ENCODE peak calls at places on chromosomes 3 and 15, in nine cellular contexts. One of them, this sample, is unnamed.

GRCh38 chr3:189635385-189635784 is 4.2 kb downstream of the TP63 start:
- DNase-seq in GM13977: no peak
- DNase-seq in GM23338: peak; percentile 68
- DNase-seq in activated effector memory CD4-positive, alpha-beta T cell treated with Interleukin-2 at 50 U/mL for 16 hours: no peak
- DNase-seq in NCI-H2081: no peak
- DNase-seq in neural crest cell: no peak
- DNase-seq in stromal cell of bone marrow: no peak
- DNase-seq in activated T-cell treated with anti-CD3 and anti-CD28 coated beads, Interleukin-2, amount 50 U/mL, for 72 hours: no peak
- DNase-seq in T-helper 2 cell: no peak
- DNase-seq in this sample: no peak

GRCh38 chr3:98021821-98022220 is 13.3 kb downstream of the GABRR3 start:
- DNase-seq in GM13977: no peak
- DNase-seq in GM23338: no peak
- DNase-seq in activated effector memory CD4-positive, alpha-beta T cell treated with Interleukin-2 at 50 U/mL for 16 hours: no peak
- DNase-seq in NCI-H2081: no peak
- DNase-seq in neural crest cell: no peak
- DNase-seq in stromal cell of bone marrow: no peak
- DNase-seq in activated T-cell treated with anti-CD3 and anti-CD28 coated beads, Interleukin-2, amount 50 U/mL, for 72 hours: no peak
- DNase-seq in T-helper 2 cell: no peak
- DNase-seq in this sample: no peak

GRCh38 chr15:72098076-72098475 is 19.9 kb downstream of the MYO9A start:
- DNase-seq in GM13977: no peak
- DNase-seq in GM23338: no peak
- DNase-seq in activated effector memory CD4-positive, alpha-beta T cell treated with Interleukin-2 at 50 U/mL for 16 hours: no peak
- DNase-seq in NCI-H2081: no peak
- DNase-seq in neural crest cell: no peak
- DNase-seq in stromal cell of bone marrow: no peak
- DNase-seq in activated T-cell treated with anti-CD3 and anti-CD28 coated beads, Interleukin-2, amount 50 U/mL, for 72 hours: no peak
- DNase-seq in T-helper 2 cell: no peak
- DNase-seq in this sample: no peak

GRCh38 chr3:112782481-112782880 is 64.2 kb downstream of the CD200R1L start:
- DNase-seq in GM13977: no peak
- DNase-seq in GM23338: no peak
- DNase-seq in activated effector memory CD4-positive, alpha-beta T cell treated with Interleukin-2 at 50 U/mL for 16 hours: no peak
- DNase-seq in NCI-H2081: no peak
- DNase-seq in neural crest cell: no peak
- DNase-seq in stromal cell of bone marrow: no peak
- DNase-seq in activated T-cell treated with anti-CD3 and anti-CD28 coated beads, Interleukin-2, amount 50 U/mL, for 72 hours: no peak
- DNase-seq in T-helper 2 cell: no peak
- DNase-seq in this sample: no peak

GRCh38 chr3:184314700-184315505 is 497 bp downstream of the EIF4G1 start:
- DNase-seq in GM13977: peak; percentile 75
- DNase-seq in GM23338: peak; percentile 66
- DNase-seq in activated effector memory CD4-positive, alpha-beta T cell treated with Interleukin-2 at 50 U/mL for 16 hours: peak; percentile 63
- DNase-seq in NCI-H2081: peak; percentile 72
- DNase-seq in neural crest cell: peak; percentile 42
- DNase-seq in stromal cell of bone marrow: peak; percentile 73
- DNase-seq in activated T-cell treated with anti-CD3 and anti-CD28 coated beads, Interleukin-2, amount 50 U/mL, for 72 hours: peak; percentile 64
- DNase-seq in T-helper 2 cell: peak; percentile 49
- DNase-seq in this sample: peak; percentile 53

GRCh38 chr15:87707581-87708130 is 548.9 kb downstream of the NTRK3 start:
- DNase-seq in GM13977: no peak
- DNase-seq in GM23338: no peak
- DNase-seq in activated effector memory CD4-positive, alpha-beta T cell treated with Interleukin-2 at 50 U/mL for 16 hours: no peak
- DNase-seq in NCI-H2081: no peak
- DNase-seq in neural crest cell: no peak
- DNase-seq in stromal cell of bone marrow: no peak
- DNase-seq in activated T-cell treated with anti-CD3 and anti-CD28 coated beads, Interleukin-2, amount 50 U/mL, for 72 hours: no peak
- DNase-seq in T-helper 2 cell: no peak
- DNase-seq in this sample: no peak

GRCh38 chr15:79185199-79185598 is 94.6 kb upstream of the RASGRF1 start:
- DNase-seq in GM13977: no peak
- DNase-seq in GM23338: peak; percentile 65
- DNase-seq in activated effector memory CD4-positive, alpha-beta T cell treated with Interleukin-2 at 50 U/mL for 16 hours: no peak
- DNase-seq in NCI-H2081: no peak
- DNase-seq in neural crest cell: peak; percentile 32
- DNase-seq in stromal cell of bone marrow: no peak
- DNase-seq in activated T-cell treated with anti-CD3 and anti-CD28 coated beads, Interleukin-2, amount 50 U/mL, for 72 hours: peak; percentile 20
- DNase-seq in T-helper 2 cell: no peak
- DNase-seq in this sample: no peak

GRCh38 chr3:9183811-9184463 is 65.5 kb downstream of the SRGAP3 start:
- DNase-seq in GM13977: no peak
- DNase-seq in GM23338: peak; percentile 89
- DNase-seq in activated effector memory CD4-positive, alpha-beta T cell treated with Interleukin-2 at 50 U/mL for 16 hours: no peak
- DNase-seq in NCI-H2081: no peak
- DNase-seq in neural crest cell: peak; percentile 51
- DNase-seq in stromal cell of bone marrow: no peak
- DNase-seq in activated T-cell treated with anti-CD3 and anti-CD28 coated beads, Interleukin-2, amount 50 U/mL, for 72 hours: no peak
- DNase-seq in T-helper 2 cell: no peak
- DNase-seq in this sample: no peak

GRCh38 chr3:127741246-127741645 is 68.5 kb downstream of the ABTB1 start:
- DNase-seq in GM13977: no peak
- DNase-seq in GM23338: no peak
- DNase-seq in activated effector memory CD4-positive, alpha-beta T cell treated with Interleukin-2 at 50 U/mL for 16 hours: no peak
- DNase-seq in NCI-H2081: no peak
- DNase-seq in neural crest cell: no peak
- DNase-seq in stromal cell of bone marrow: no peak
- DNase-seq in activated T-cell treated with anti-CD3 and anti-CD28 coated beads, Interleukin-2, amount 50 U/mL, for 72 hours: no peak
- DNase-seq in T-helper 2 cell: no peak
- DNase-seq in this sample: no peak

GRCh38 chr3:119880966-119881365 is 99.1 kb downstream of the NR1I2 start:
- DNase-seq in GM13977: no peak
- DNase-seq in GM23338: no peak
- DNase-seq in activated effector memory CD4-positive, alpha-beta T cell treated with Interleukin-2 at 50 U/mL for 16 hours: no peak
- DNase-seq in NCI-H2081: no peak
- DNase-seq in neural crest cell: no peak
- DNase-seq in stromal cell of bone marrow: no peak
- DNase-seq in activated T-cell treated with anti-CD3 and anti-CD28 coated beads, Interleukin-2, amount 50 U/mL, for 72 hours: no peak
- DNase-seq in T-helper 2 cell: no peak
- DNase-seq in this sample: no peak

GRCh38 chr3:133881987-133882825 is 13.5 kb downstream of the RAB6B start:
- DNase-seq in GM13977: no peak
- DNase-seq in GM23338: no peak
- DNase-seq in activated effector memory CD4-positive, alpha-beta T cell treated with Interleukin-2 at 50 U/mL for 16 hours: no peak
- DNase-seq in NCI-H2081: no peak
- DNase-seq in neural crest cell: no peak
- DNase-seq in stromal cell of bone marrow: no peak
- DNase-seq in activated T-cell treated with anti-CD3 and anti-CD28 coated beads, Interleukin-2, amount 50 U/mL, for 72 hours: peak; percentile 30
- DNase-seq in T-helper 2 cell: no peak
- DNase-seq in this sample: no peak

GRCh38 chr15:67117356-67117755 is 52.0 kb downstream of the SMAD3 start:
- DNase-seq in GM13977: no peak
- DNase-seq in GM23338: no peak
- DNase-seq in activated effector memory CD4-positive, alpha-beta T cell treated with Interleukin-2 at 50 U/mL for 16 hours: no peak
- DNase-seq in NCI-H2081: no peak
- DNase-seq in neural crest cell: no peak
- DNase-seq in stromal cell of bone marrow: no peak
- DNase-seq in activated T-cell treated with anti-CD3 and anti-CD28 coated beads, Interleukin-2, amount 50 U/mL, for 72 hours: no peak
- DNase-seq in T-helper 2 cell: no peak
- DNase-seq in this sample: no peak

GRCh38 chr3:7188551-7188950 is 327.6 kb downstream of the GRM7 start:
- DNase-seq in GM13977: no peak
- DNase-seq in GM23338: no peak
- DNase-seq in activated effector memory CD4-positive, alpha-beta T cell treated with Interleukin-2 at 50 U/mL for 16 hours: no peak
- DNase-seq in NCI-H2081: no peak
- DNase-seq in neural crest cell: no peak
- DNase-seq in stromal cell of bone marrow: no peak
- DNase-seq in activated T-cell treated with anti-CD3 and anti-CD28 coated beads, Interleukin-2, amount 50 U/mL, for 72 hours: no peak
- DNase-seq in T-helper 2 cell: no peak
- DNase-seq in this sample: no peak

GRCh38 chr3:56720836-56721235 is 37.8 kb upstream of the TASOR start:
- DNase-seq in GM13977: peak; percentile 41
- DNase-seq in GM23338: no peak
- DNase-seq in activated effector memory CD4-positive, alpha-beta T cell treated with Interleukin-2 at 50 U/mL for 16 hours: no peak
- DNase-seq in NCI-H2081: no peak
- DNase-seq in neural crest cell: no peak
- DNase-seq in stromal cell of bone marrow: no peak
- DNase-seq in activated T-cell treated with anti-CD3 and anti-CD28 coated beads, Interleukin-2, amount 50 U/mL, for 72 hours: no peak
- DNase-seq in T-helper 2 cell: no peak
- DNase-seq in this sample: no peak

GRCh38 chr15:90162956-90163355 is 38.2 kb upstream of the SEMA4B start:
- DNase-seq in GM13977: no peak
- DNase-seq in GM23338: no peak
- DNase-seq in activated effector memory CD4-positive, alpha-beta T cell treated with Interleukin-2 at 50 U/mL for 16 hours: no peak
- DNase-seq in NCI-H2081: no peak
- DNase-seq in neural crest cell: no peak
- DNase-seq in stromal cell of bone marrow: no peak
- DNase-seq in activated T-cell treated with anti-CD3 and anti-CD28 coated beads, Interleukin-2, amount 50 U/mL, for 72 hours: no peak
- DNase-seq in T-helper 2 cell: no peak
- DNase-seq in this sample: no peak

GRCh38 chr3:15108082-15108545 is 9.2 kb upstream of the RBSN start:
- DNase-seq in GM13977: peak; percentile 88
- DNase-seq in GM23338: peak; percentile 93
- DNase-seq in activated effector memory CD4-positive, alpha-beta T cell treated with Interleukin-2 at 50 U/mL for 16 hours: peak; percentile 53
- DNase-seq in NCI-H2081: peak; percentile 64
- DNase-seq in neural crest cell: peak; percentile 69
- DNase-seq in stromal cell of bone marrow: peak; percentile 48
- DNase-seq in activated T-cell treated with anti-CD3 and anti-CD28 coated beads, Interleukin-2, amount 50 U/mL, for 72 hours: peak; percentile 78
- DNase-seq in T-helper 2 cell: peak; percentile 59
- DNase-seq in this sample: peak; percentile 69

GRCh38 chr3:148227534-148227933 is 470.2 kb upstream of the AGTR1 start:
- DNase-seq in GM13977: no peak
- DNase-seq in GM23338: no peak
- DNase-seq in activated effector memory CD4-positive, alpha-beta T cell treated with Interleukin-2 at 50 U/mL for 16 hours: no peak
- DNase-seq in NCI-H2081: no peak
- DNase-seq in neural crest cell: no peak
- DNase-seq in stromal cell of bone marrow: no peak
- DNase-seq in activated T-cell treated with anti-CD3 and anti-CD28 coated beads, Interleukin-2, amount 50 U/mL, for 72 hours: no peak
- DNase-seq in T-helper 2 cell: no peak
- DNase-seq in this sample: no peak

GRCh38 chr15:66080791-66081475 is 172.6 kb downstream of the MEGF11 start:
- DNase-seq in GM13977: no peak
- DNase-seq in GM23338: peak; percentile 70
- DNase-seq in activated effector memory CD4-positive, alpha-beta T cell treated with Interleukin-2 at 50 U/mL for 16 hours: no peak
- DNase-seq in NCI-H2081: no peak
- DNase-seq in neural crest cell: no peak
- DNase-seq in stromal cell of bone marrow: peak; percentile 18
- DNase-seq in activated T-cell treated with anti-CD3 and anti-CD28 coated beads, Interleukin-2, amount 50 U/mL, for 72 hours: no peak
- DNase-seq in T-helper 2 cell: no peak
- DNase-seq in this sample: no peak

GRCh38 chr3:38587548-38588131 is 61.8 kb downstream of the SCN5A start:
- DNase-seq in GM13977: no peak
- DNase-seq in GM23338: no peak
- DNase-seq in activated effector memory CD4-positive, alpha-beta T cell treated with Interleukin-2 at 50 U/mL for 16 hours: no peak
- DNase-seq in NCI-H2081: no peak
- DNase-seq in neural crest cell: no peak
- DNase-seq in stromal cell of bone marrow: no peak
- DNase-seq in activated T-cell treated with anti-CD3 and anti-CD28 coated beads, Interleukin-2, amount 50 U/mL, for 72 hours: no peak
- DNase-seq in T-helper 2 cell: no peak
- DNase-seq in this sample: no peak

GRCh38 chr3:24513463-24513862 is 18.8 kb upstream of the THRB start:
- DNase-seq in GM13977: no peak
- DNase-seq in GM23338: no peak
- DNase-seq in activated effector memory CD4-positive, alpha-beta T cell treated with Interleukin-2 at 50 U/mL for 16 hours: no peak
- DNase-seq in NCI-H2081: no peak
- DNase-seq in neural crest cell: no peak
- DNase-seq in stromal cell of bone marrow: no peak
- DNase-seq in activated T-cell treated with anti-CD3 and anti-CD28 coated beads, Interleukin-2, amount 50 U/mL, for 72 hours: no peak
- DNase-seq in T-helper 2 cell: no peak
- DNase-seq in this sample: no peak

GRCh38 chr3:112847692-112848091 is 1.0 kb upstream of the CD200R1L start:
- DNase-seq in GM13977: no peak
- DNase-seq in GM23338: no peak
- DNase-seq in activated effector memory CD4-positive, alpha-beta T cell treated with Interleukin-2 at 50 U/mL for 16 hours: peak; percentile 22
- DNase-seq in NCI-H2081: no peak
- DNase-seq in neural crest cell: no peak
- DNase-seq in stromal cell of bone marrow: no peak
- DNase-seq in activated T-cell treated with anti-CD3 and anti-CD28 coated beads, Interleukin-2, amount 50 U/mL, for 72 hours: peak; percentile 5
- DNase-seq in T-helper 2 cell: no peak
- DNase-seq in this sample: no peak

GRCh38 chr15:39582977-39583585 is 2.2 kb downstream of the THBS1 start:
- DNase-seq in GM13977: no peak
- DNase-seq in GM23338: no peak
- DNase-seq in activated effector memory CD4-positive, alpha-beta T cell treated with Interleukin-2 at 50 U/mL for 16 hours: no peak
- DNase-seq in NCI-H2081: no peak
- DNase-seq in neural crest cell: no peak
- DNase-seq in stromal cell of bone marrow: peak; percentile 0
- DNase-seq in activated T-cell treated with anti-CD3 and anti-CD28 coated beads, Interleukin-2, amount 50 U/mL, for 72 hours: no peak
- DNase-seq in T-helper 2 cell: no peak
- DNase-seq in this sample: no peak

GRCh38 chr3:2544212-2544611 is 445.5 kb downstream of the CNTN4 start:
- DNase-seq in GM13977: no peak
- DNase-seq in GM23338: no peak
- DNase-seq in activated effector memory CD4-positive, alpha-beta T cell treated with Interleukin-2 at 50 U/mL for 16 hours: no peak
- DNase-seq in NCI-H2081: no peak
- DNase-seq in neural crest cell: no peak
- DNase-seq in stromal cell of bone marrow: no peak
- DNase-seq in activated T-cell treated with anti-CD3 and anti-CD28 coated beads, Interleukin-2, amount 50 U/mL, for 72 hours: no peak
- DNase-seq in T-helper 2 cell: no peak
- DNase-seq in this sample: no peak

GRCh38 chr3:52458031-52458760 is 2.8 kb downstream of the NISCH start:
- DNase-seq in GM13977: no peak
- DNase-seq in GM23338: no peak
- DNase-seq in activated effector memory CD4-positive, alpha-beta T cell treated with Interleukin-2 at 50 U/mL for 16 hours: no peak
- DNase-seq in NCI-H2081: no peak
- DNase-seq in neural crest cell: no peak
- DNase-seq in stromal cell of bone marrow: no peak
- DNase-seq in activated T-cell treated with anti-CD3 and anti-CD28 coated beads, Interleukin-2, amount 50 U/mL, for 72 hours: no peak
- DNase-seq in T-helper 2 cell: no peak
- DNase-seq in this sample: no peak

GRCh38 chr15:60004019-60004845 is at the start of gene FOXB1:
- DNase-seq in GM13977: peak; percentile 33
- DNase-seq in GM23338: peak; percentile 95
- DNase-seq in activated effector memory CD4-positive, alpha-beta T cell treated with Interleukin-2 at 50 U/mL for 16 hours: no peak
- DNase-seq in NCI-H2081: peak; percentile 13
- DNase-seq in neural crest cell: no peak
- DNase-seq in stromal cell of bone marrow: no peak
- DNase-seq in activated T-cell treated with anti-CD3 and anti-CD28 coated beads, Interleukin-2, amount 50 U/mL, for 72 hours: peak; percentile 47
- DNase-seq in T-helper 2 cell: no peak
- DNase-seq in this sample: no peak

GRCh38 chr3:62529230-62529629 is 155.9 kb upstream of the FEZF2 start:
- DNase-seq in GM13977: no peak
- DNase-seq in GM23338: peak; percentile 88
- DNase-seq in activated effector memory CD4-positive, alpha-beta T cell treated with Interleukin-2 at 50 U/mL for 16 hours: no peak
- DNase-seq in NCI-H2081: no peak
- DNase-seq in neural crest cell: peak; percentile 65
- DNase-seq in stromal cell of bone marrow: no peak
- DNase-seq in activated T-cell treated with anti-CD3 and anti-CD28 coated beads, Interleukin-2, amount 50 U/mL, for 72 hours: no peak
- DNase-seq in T-helper 2 cell: no peak
- DNase-seq in this sample: no peak

GRCh38 chr3:359672-360071 is 163.1 kb downstream of the CHL1 start:
- DNase-seq in GM13977: peak; percentile 3
- DNase-seq in GM23338: no peak
- DNase-seq in activated effector memory CD4-positive, alpha-beta T cell treated with Interleukin-2 at 50 U/mL for 16 hours: no peak
- DNase-seq in NCI-H2081: no peak
- DNase-seq in neural crest cell: no peak
- DNase-seq in stromal cell of bone marrow: no peak
- DNase-seq in activated T-cell treated with anti-CD3 and anti-CD28 coated beads, Interleukin-2, amount 50 U/mL, for 72 hours: no peak
- DNase-seq in T-helper 2 cell: no peak
- DNase-seq in this sample: no peak

GRCh38 chr3:194675081-194675640 is 3.2 kb upstream of the LSG1 start:
- DNase-seq in GM13977: no peak
- DNase-seq in GM23338: no peak
- DNase-seq in activated effector memory CD4-positive, alpha-beta T cell treated with Interleukin-2 at 50 U/mL for 16 hours: no peak
- DNase-seq in NCI-H2081: no peak
- DNase-seq in neural crest cell: no peak
- DNase-seq in stromal cell of bone marrow: no peak
- DNase-seq in activated T-cell treated with anti-CD3 and anti-CD28 coated beads, Interleukin-2, amount 50 U/mL, for 72 hours: peak; percentile 80
- DNase-seq in T-helper 2 cell: no peak
- DNase-seq in this sample: no peak

GRCh38 chr3:9686050-9686384 is 17.6 kb upstream of the CPNE9 start:
- DNase-seq in GM13977: no peak
- DNase-seq in GM23338: no peak
- DNase-seq in activated effector memory CD4-positive, alpha-beta T cell treated with Interleukin-2 at 50 U/mL for 16 hours: no peak
- DNase-seq in NCI-H2081: no peak
- DNase-seq in neural crest cell: no peak
- DNase-seq in stromal cell of bone marrow: no peak
- DNase-seq in activated T-cell treated with anti-CD3 and anti-CD28 coated beads, Interleukin-2, amount 50 U/mL, for 72 hours: no peak
- DNase-seq in T-helper 2 cell: no peak
- DNase-seq in this sample: no peak

GRCh38 chr3:184630861-184631260 is 69.3 kb downstream of the EPHB3 start:
- DNase-seq in GM13977: no peak
- DNase-seq in GM23338: no peak
- DNase-seq in activated effector memory CD4-positive, alpha-beta T cell treated with Interleukin-2 at 50 U/mL for 16 hours: no peak
- DNase-seq in NCI-H2081: no peak
- DNase-seq in neural crest cell: no peak
- DNase-seq in stromal cell of bone marrow: no peak
- DNase-seq in activated T-cell treated with anti-CD3 and anti-CD28 coated beads, Interleukin-2, amount 50 U/mL, for 72 hours: no peak
- DNase-seq in T-helper 2 cell: no peak
- DNase-seq in this sample: no peak

GRCh38 chr15:75149911-75150709 is 51.6 kb upstream of the C15orf39 start:
- DNase-seq in GM13977: no peak
- DNase-seq in GM23338: no peak
- DNase-seq in activated effector memory CD4-positive, alpha-beta T cell treated with Interleukin-2 at 50 U/mL for 16 hours: no peak
- DNase-seq in NCI-H2081: no peak
- DNase-seq in neural crest cell: no peak
- DNase-seq in stromal cell of bone marrow: peak; percentile 82
- DNase-seq in activated T-cell treated with anti-CD3 and anti-CD28 coated beads, Interleukin-2, amount 50 U/mL, for 72 hours: no peak
- DNase-seq in T-helper 2 cell: no peak
- DNase-seq in this sample: no peak